ENCODE peak calls at places on chromosomes 2 and 18, in six cellular contexts. Q, Z, R, F, C and E are unnamed samples.
A peak's percentile ranks its signal among the peaks of the same experiment; 100 is the strongest.

GRCh38 chr2:109081374-109081773 is 47.6 kb upstream of the SH3RF3 start:
- DNase-seq in Q (no peak), Z (no peak), R (no peak), F (no peak), C (no peak), E (no peak)

GRCh38 chr18:31099490-31100230 is 2.6 kb downstream of the DSC2 start:
- DNase-seq in Q (no peak), Z (no peak), R (no peak), F (no peak), C (no peak), E (no peak)

GRCh38 chr18:3402962-3403585 is 46.9 kb upstream of the TGIF1 start:
- DNase-seq in Q (no peak), Z (no peak), R (no peak), F (no peak), C (peak; percentile 28), E (no peak)

GRCh38 chr2:120398961-120399888 is 53.3 kb downstream of the INHBB start:
- DNase-seq in Q (no peak), Z (peak; percentile 98), R (peak; percentile 26), F (no peak), C (no peak), E (no peak)

GRCh38 chr2:169649278-169649677 is 44.9 kb downstream of the CFAP210 start:
- DNase-seq in Q (no peak), Z (no peak), R (no peak), F (no peak), C (no peak), E (no peak)

GRCh38 chr2:134224005-134224404 is 29.9 kb upstream of the MGAT5 start:
- DNase-seq in Q (no peak), Z (no peak), R (no peak), F (no peak), C (no peak), E (no peak)

GRCh38 chr2:160666019-160666676 is 172.5 kb upstream of the RBMS1 start:
- DNase-seq in Q (no peak), Z (peak; percentile 46), R (no peak), F (peak; percentile 17), C (peak; percentile 33), E (peak; percentile 27)

GRCh38 chr2:25306767-25307368 is 34.9 kb downstream of the DNMT3A start:
- DNase-seq in Q (no peak), Z (no peak), R (no peak), F (no peak), C (no peak), E (peak; percentile 72)

GRCh38 chr2:220745682-220746081 is 826.4 kb downstream of the EPHA4 start:
- DNase-seq in Q (no peak), Z (no peak), R (no peak), F (no peak), C (no peak), E (no peak)

GRCh38 chr18:9366126-9366714 is 31.6 kb downstream of the TWSG1 start:
- DNase-seq in Q (peak; percentile 52), Z (no peak), R (no peak), F (no peak), C (peak; percentile 31), E (no peak)

GRCh38 chr2:101432411-101433181 is 42.3 kb downstream of the RFX8 start:
- DNase-seq in Q (no peak), Z (no peak), R (no peak), F (no peak), C (no peak), E (no peak)

GRCh38 chr18:28075501-28075900 is 101.4 kb downstream of the CDH2 start:
- DNase-seq in Q (no peak), Z (peak; percentile 31), R (no peak), F (no peak), C (no peak), E (no peak)

GRCh38 chr2:121699421-121700328 is 37.0 kb downstream of the NIFK start:
- DNase-seq in Q (no peak), Z (peak; percentile 52), R (peak; percentile 34), F (peak; percentile 60), C (no peak), E (peak; percentile 83)
- TF ChIP-seq POLR2AphosphoS5 in Q (no peak), Z (no peak), R (no peak), F (no peak), C (no peak), E (peak; percentile 60)

GRCh38 chr2:13230221-13230620 is 513.5 kb downstream of the TRIB2 start:
- DNase-seq in Q (no peak), Z (no peak), R (no peak), F (no peak), C (peak; percentile 1), E (no peak)
- TF ChIP-seq GABPA in Q (no peak), Z (no peak), R (no peak), F (no peak), C (no peak), E (no peak)

DNA sequence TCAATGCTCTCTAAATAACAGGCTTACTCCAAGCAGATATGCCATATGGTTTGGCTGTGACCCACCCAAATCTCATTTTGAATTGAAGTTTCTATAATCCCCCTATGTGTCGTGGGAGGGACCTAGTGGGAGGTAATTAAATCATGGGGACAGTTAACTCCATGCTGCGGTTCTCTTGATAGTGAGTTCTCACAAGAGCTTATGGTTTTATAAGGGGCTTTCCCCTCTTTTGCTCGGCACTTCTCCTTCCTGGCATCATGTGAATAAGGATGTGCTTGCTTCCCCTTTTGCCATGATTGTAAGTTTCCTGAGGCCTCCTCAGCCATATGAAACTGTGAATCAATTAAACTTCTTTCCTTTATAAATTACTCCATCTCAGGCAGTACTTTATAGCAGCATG is 302.7 kb upstream of the ZC3H15 start:
- DNase-seq in Q (no peak), Z (no peak), R (no peak), F (no peak), C (no peak), E (peak; percentile 5)
- TF ChIP-seq POLR2AphosphoS5 in Q (no peak), Z (no peak), R (no peak), F (no peak), C (no peak), E (no peak)

DNA sequence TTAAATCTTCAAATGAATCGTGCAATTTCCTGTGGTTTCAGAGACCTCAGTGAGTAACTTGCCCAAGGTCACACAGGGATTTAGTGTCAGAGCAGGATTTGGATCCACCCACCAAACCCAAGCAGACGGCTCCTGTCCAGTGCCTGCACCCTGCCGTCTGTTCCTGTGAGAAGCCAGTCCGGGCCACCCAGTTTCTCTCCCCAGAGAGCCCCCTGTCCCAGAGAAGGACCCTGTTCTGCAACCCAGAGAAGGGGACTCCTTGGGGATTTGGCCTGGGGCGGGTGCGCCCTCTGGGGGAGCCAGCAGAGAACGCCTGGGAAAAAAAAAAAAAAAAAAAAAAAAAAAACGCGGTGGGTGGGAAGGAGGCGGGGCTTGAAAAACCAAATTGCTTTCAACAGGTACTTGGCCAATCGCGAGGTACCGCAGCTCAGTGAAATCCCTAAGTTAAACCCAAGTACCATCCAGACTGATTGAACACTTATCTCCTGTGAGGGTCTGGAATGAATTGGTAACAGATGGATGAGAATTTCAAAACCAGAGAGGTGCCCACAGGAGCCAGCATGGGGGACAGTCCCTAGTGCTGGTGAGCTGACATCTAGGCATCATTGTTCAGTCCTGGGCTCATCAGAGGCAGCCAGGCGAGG is 30.9 kb upstream of the REEP1 start:
- DNase-seq in Q (peak; percentile 78), Z (peak; percentile 43), R (peak; percentile 66), F (no peak), C (peak; percentile 81), E (no peak)
- TF ChIP-seq GABPA in Q (no peak), Z (no peak), R (no peak), F (no peak), C (no peak), E (no peak)

DNA sequence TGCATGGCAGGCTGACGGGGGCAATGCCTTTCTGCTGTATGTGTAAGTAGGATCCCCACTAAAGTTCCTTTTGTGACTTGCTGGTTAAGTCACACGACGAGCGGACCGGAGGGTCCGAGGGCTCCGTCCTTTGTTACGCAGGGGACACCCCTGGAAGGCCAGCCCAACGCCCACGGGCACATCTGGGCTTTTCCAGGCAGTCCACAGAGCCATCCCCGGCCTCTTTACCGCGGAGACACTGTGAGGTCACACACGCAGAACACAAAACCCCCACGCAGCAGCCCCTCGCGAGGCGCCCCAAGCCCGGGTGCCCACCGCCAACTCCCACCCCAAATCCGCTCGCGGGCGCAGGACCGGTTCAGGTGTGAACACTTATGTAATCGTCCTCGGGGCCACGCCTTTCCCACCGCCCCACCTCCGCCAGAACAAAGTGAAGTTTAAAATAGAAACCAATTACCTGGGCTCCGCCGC is 4.3 kb downstream of the ZNF516 start:
- DNase-seq in Q (no peak), Z (no peak), R (no peak), F (no peak), C (peak; percentile 44), E (peak; percentile 29)
- TF ChIP-seq POLR2AphosphoS5 in Q (no peak), Z (no peak), R (no peak), F (no peak), C (no peak), E (peak; percentile 39)

GRCh38 chr2:11746807-11747459 is 501 bp downstream of the LPIN1 start:
- DNase-seq in Q (peak; percentile 60), Z (peak; percentile 57), R (no peak), F (no peak), C (peak; percentile 60), E (no peak)
- TF ChIP-seq GABPA in Q (no peak), Z (no peak), R (peak; percentile 9), F (no peak), C (no peak), E (no peak)

GRCh38 chr18:48780151-48781001 is 170.4 kb downstream of the SMAD7 start:
- DNase-seq in Q (no peak), Z (no peak), R (no peak), F (no peak), C (peak; percentile 65), E (no peak)

GRCh38 chr18:48782381-48782841 is 168.4 kb downstream of the SMAD7 start:
- DNase-seq in Q (no peak), Z (no peak), R (no peak), F (no peak), C (no peak), E (no peak)

GRCh38 chr18:48781990-48782368 is 168.8 kb downstream of the SMAD7 start:
- DNase-seq in Q (no peak), Z (peak; percentile 22), R (no peak), F (no peak), C (peak; percentile 47), E (no peak)

GRCh38 chr18:48779462-48779861 is 171.3 kb downstream of the SMAD7 start:
- DNase-seq in Q (no peak), Z (no peak), R (peak; percentile 35), F (no peak), C (no peak), E (no peak)

DNA sequence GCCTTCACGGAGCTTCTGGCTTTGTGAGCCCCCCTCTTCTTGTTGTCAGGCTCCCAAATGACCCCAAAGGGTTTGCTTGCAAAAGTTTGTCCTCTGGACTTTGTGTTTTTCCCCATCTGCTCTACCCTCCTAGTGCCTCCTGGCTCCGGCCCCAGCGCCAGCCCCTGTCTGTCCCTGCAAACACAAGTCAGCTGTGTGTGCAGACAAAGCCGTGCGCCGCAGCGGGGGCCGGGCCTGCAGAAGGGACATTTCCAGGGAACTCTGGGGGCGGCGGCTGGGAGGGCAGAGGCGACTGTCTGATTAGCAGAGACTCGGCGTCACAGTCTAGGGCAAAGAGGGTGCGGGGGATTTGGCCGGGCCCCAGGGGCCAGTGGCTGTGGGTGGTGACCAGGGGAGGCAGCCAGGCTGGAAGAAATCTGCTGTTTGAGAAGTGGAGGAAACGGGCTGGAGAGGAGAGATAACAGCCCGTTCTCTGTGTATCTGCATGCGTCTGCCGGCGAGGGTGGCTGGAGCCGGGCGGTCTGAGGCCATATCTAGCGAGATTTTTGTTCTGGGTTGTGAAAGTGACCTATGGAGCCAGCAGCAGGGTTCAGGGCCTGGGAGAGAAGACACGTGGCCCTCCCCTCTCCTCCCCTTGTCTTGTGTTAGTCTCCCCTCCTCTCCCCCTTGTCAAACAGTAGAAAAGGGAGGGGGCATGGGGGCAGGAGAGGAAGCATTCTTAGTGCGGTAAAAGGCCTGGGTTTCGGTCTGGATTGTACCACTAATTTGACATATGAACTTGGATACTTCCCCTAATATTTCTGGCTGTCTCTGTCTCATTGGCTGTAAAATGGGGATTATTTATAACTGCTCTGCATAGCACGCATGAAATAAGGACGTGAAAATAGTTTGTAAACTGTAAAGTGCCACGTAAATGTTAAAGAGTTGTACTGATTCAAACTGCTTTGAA is 169.4 kb downstream of the SMAD7 start:
- DNase-seq in Q (no peak), Z (peak; percentile 92), R (peak; percentile 89), F (no peak), C (peak; percentile 91), E (peak; percentile 42)
- TF ChIP-seq POLR2AphosphoS5 in Q (no peak), Z (peak; percentile 20), R (peak; percentile 86), F (no peak), C (no peak), E (no peak)